ENCODE peak calls at places on chromosomes 12 and 14, in four cellular contexts. One of them, this sample, is unnamed.

GRCh38 chr12:64729909-64730584 is 29.2 kb downstream of the GNS start:
- DNase-seq in K562: no peak
- DNase-seq in WTC11: no peak
- DNase-seq in HepG2: no peak
- DNase-seq in this sample: no peak

GRCh38 chr14:42869681-42870080 is 1263.0 kb downstream of the LRFN5 start:
- DNase-seq in K562: no peak
- DNase-seq in WTC11: no peak
- DNase-seq in HepG2: no peak
- DNase-seq in this sample: no peak

GRCh38 chr12:119949145-119949544 is 39.9 kb upstream of the BICDL1 start:
- DNase-seq in HepG2: no peak
- DNase-seq in WTC11: no peak
- DNase-seq in K562: no peak
- DNase-seq in this sample: no peak

GRCh38 chr12:48997719-48998496 is 1.3 kb downstream of the DDN start:
- DNase-seq in HepG2: no peak
- DNase-seq in WTC11: no peak
- DNase-seq in K562: peak
- DNase-seq in this sample: peak

GRCh38 chr12:23888396-23889068 is 60.9 kb downstream of the SOX5 start:
- DNase-seq in K562: no peak
- DNase-seq in HepG2: no peak
- DNase-seq in WTC11: no peak
- DNase-seq in this sample: peak

GRCh38 chr14:82689948-82690347 is 1156.3 kb upstream of the SEL1L start:
- DNase-seq in WTC11: no peak
- DNase-seq in K562: no peak
- DNase-seq in HepG2: no peak
- DNase-seq in this sample: no peak

GRCh38 chr14:80271389-80271788 is 60.1 kb upstream of the DIO2 start:
- DNase-seq in HepG2: no peak
- DNase-seq in WTC11: no peak
- DNase-seq in K562: no peak
- DNase-seq in this sample: no peak

GRCh38 chr12:52523825-52524224 is 3.6 kb upstream of the KRT5 start:
- DNase-seq in HepG2: no peak
- DNase-seq in WTC11: no peak
- DNase-seq in K562: no peak
- DNase-seq in this sample: no peak

GRCh38 chr12:57620936-57621496 is 9.8 kb downstream of the ARHGEF25 start:
- DNase-seq in WTC11: no peak
- DNase-seq in K562: no peak
- DNase-seq in HepG2: no peak
- DNase-seq in this sample: peak

GRCh38 chr14:63205850-63206249 is 1.6 kb downstream of the RHOJ start:
- DNase-seq in WTC11: no peak
- DNase-seq in K562: no peak
- DNase-seq in HepG2: no peak
- DNase-seq in this sample: no peak

GRCh38 chr14:93183596-93184317 is 940 bp downstream of the MOAP1 start:
- DNase-seq in HepG2: no peak
- DNase-seq in WTC11: no peak
- DNase-seq in K562: no peak
- DNase-seq in this sample: peak

GRCh38 chr12:113935459-113935858 is 30.7 kb downstream of the RBM19 start:
- DNase-seq in K562: no peak
- DNase-seq in HepG2: no peak
- DNase-seq in WTC11: no peak
- DNase-seq in this sample: no peak

GRCh38 chr12:67220065-67220464 is 49.1 kb upstream of the CAND1 start:
- DNase-seq in K562: no peak
- DNase-seq in WTC11: peak
- DNase-seq in HepG2: peak
- DNase-seq in this sample: no peak

GRCh38 chr12:101328917-101329316 is 49.0 kb downstream of the UTP20 start:
- DNase-seq in WTC11: no peak
- DNase-seq in HepG2: no peak
- DNase-seq in K562: no peak
- DNase-seq in this sample: no peak

GRCh38 chr12:31217356-31218130 is 108.4 kb downstream of the SINHCAF start:
- DNase-seq in K562: no peak
- DNase-seq in HepG2: no peak
- DNase-seq in WTC11: no peak
- DNase-seq in this sample: no peak

GRCh38 chr14:74140374-74140850 is 55.7 kb downstream of the LIN52 start:
- DNase-seq in K562: no peak
- DNase-seq in HepG2: no peak
- DNase-seq in WTC11: peak
- DNase-seq in this sample: peak

GRCh38 chr12:91951571-91951970 is 194.1 kb downstream of the BTG1 start:
- DNase-seq in WTC11: no peak
- DNase-seq in K562: no peak
- DNase-seq in HepG2: no peak
- DNase-seq in this sample: no peak

GRCh38 chr14:65229431-65230286 is 127.3 kb upstream of the MAX start:
- DNase-seq in WTC11: peak
- DNase-seq in K562: peak
- DNase-seq in HepG2: peak
- DNase-seq in this sample: peak

GRCh38 chr14:77579065-77579464 is 37.4 kb downstream of the SPTLC2 start:
- DNase-seq in K562: no peak
- DNase-seq in HepG2: no peak
- DNase-seq in WTC11: no peak
- DNase-seq in this sample: no peak

GRCh38 chr14:38053684-38054083 is 154.0 kb upstream of the SSTR1 start:
- DNase-seq in WTC11: no peak
- DNase-seq in K562: no peak
- DNase-seq in HepG2: no peak
- DNase-seq in this sample: no peak

GRCh38 chr14:77124345-77125274 is 17.0 kb downstream of the ZDHHC22 start:
- DNase-seq in HepG2: no peak
- DNase-seq in K562: peak
- DNase-seq in WTC11: peak
- DNase-seq in this sample: peak

GRCh38 chr12:129186952-129187351 is 333.7 kb downstream of the GLT1D1 start:
- DNase-seq in HepG2: no peak
- DNase-seq in WTC11: no peak
- DNase-seq in K562: no peak
- DNase-seq in this sample: peak

GRCh38 chr12:108729612-108730336 is 1.5 kb downstream of the CORO1C start:
- DNase-seq in WTC11: no peak
- DNase-seq in HepG2: peak
- DNase-seq in K562: no peak
- DNase-seq in this sample: peak

GRCh38 chr12:96471368-96472040 is 17.9 kb upstream of the CFAP54 start:
- DNase-seq in HepG2: no peak
- DNase-seq in K562: no peak
- DNase-seq in WTC11: no peak
- DNase-seq in this sample: no peak

GRCh38 chr12:132282950-132283771 is 46.2 kb downstream of the GALNT9 start:
- DNase-seq in WTC11: peak
- DNase-seq in HepG2: no peak
- DNase-seq in K562: no peak
- DNase-seq in this sample: no peak

GRCh38 chr12:14138495-14138894 is 157.1 kb upstream of the GRIN2B start:
- DNase-seq in HepG2: no peak
- DNase-seq in WTC11: peak
- DNase-seq in K562: peak
- DNase-seq in this sample: peak

GRCh38 chr14:55712505-55712904 is 132.5 kb downstream of the KTN1 start:
- DNase-seq in K562: no peak
- DNase-seq in WTC11: no peak
- DNase-seq in HepG2: no peak
- DNase-seq in this sample: no peak

GRCh38 chr14:70654609-70655008 is 12.9 kb downstream of the TTC9 start:
- DNase-seq in HepG2: no peak
- DNase-seq in WTC11: no peak
- DNase-seq in K562: no peak
- DNase-seq in this sample: no peak

GRCh38 chr14:95389471-95390011 is 69.8 kb upstream of the CLMN start:
- DNase-seq in WTC11: no peak
- DNase-seq in K562: no peak
- DNase-seq in HepG2: no peak
- DNase-seq in this sample: no peak

DNA sequence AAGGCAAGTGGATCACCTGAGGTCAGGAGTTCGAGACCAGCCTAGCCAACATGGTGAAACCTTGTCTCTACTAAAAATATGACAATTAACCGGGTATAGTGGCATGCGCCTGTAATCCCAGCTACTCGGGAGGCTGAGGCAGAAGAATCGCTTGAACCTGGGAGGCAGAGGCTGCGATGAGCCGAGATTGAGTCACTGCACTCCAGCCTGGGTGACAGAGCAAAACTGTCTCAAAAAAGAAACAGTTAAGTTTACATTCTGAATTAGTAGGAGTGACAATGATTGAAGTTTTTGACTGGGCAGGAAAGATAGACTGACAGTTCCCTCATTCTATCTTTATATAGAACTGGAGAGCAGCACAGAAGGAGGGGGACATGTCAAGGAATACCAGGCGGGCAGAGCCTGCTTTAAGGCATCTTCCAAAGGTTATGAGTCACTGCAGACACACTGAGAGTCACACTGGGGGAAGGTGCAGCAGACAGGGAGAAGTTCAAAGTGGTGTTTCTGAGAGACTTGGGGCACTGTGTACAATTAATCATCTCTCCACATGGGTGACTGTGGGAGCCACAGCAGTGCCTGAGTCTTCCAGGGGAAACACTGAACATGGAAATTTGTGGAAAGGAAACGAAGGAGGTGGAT is 42.8 kb upstream of the RNASE3 start:
- DNase-seq in K562: no peak
- DNase-seq in HepG2: no peak
- DNase-seq in WTC11: no peak
- DNase-seq in this sample: no peak
- TF ChIP-seq FOXJ3 in K562: no peak
- TF ChIP-seq FOXJ3 in HepG2: no peak
- TF ChIP-seq FOXJ3 in WTC11: no peak
- TF ChIP-seq FOXJ3 in this sample: no peak

DNA sequence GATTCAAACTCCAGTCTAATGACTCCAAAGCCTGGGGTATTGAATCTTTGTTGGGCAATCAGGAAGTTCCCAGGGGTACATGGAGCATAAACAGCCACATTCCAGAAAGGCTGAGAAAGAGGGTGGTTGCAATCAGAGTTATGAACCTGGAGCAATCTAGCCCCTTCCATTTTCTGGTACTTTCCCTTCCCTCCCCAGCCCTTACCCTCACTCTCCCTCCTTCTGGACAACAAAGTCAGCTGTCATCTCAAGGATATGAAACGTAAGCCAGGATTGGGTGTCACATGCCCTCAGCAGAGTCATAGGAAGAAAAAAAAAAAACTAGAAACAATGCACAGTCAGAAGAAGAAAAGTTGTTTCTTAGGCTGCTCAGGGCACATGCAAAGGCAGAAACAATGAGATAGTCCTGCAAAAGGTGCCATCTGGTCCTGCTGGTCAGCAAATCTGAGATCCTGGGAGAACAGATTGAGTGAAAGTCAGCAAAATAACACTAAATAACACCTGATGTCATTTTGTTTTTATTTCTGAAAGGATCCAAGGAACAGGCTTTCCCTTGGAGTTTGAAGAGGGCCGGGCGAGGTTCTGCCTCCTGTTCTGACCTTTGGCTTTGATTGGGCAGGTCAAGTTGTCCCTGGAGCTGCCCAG is 27.1 kb downstream of the TMEM229B start:
- DNase-seq in K562: no peak
- DNase-seq in HepG2: no peak
- DNase-seq in WTC11: no peak
- DNase-seq in this sample: no peak
- TF ChIP-seq FOXJ3 in K562: no peak
- TF ChIP-seq FOXJ3 in HepG2: no peak
- TF ChIP-seq FOXJ3 in WTC11: no peak
- TF ChIP-seq FOXJ3 in this sample: no peak

DNA sequence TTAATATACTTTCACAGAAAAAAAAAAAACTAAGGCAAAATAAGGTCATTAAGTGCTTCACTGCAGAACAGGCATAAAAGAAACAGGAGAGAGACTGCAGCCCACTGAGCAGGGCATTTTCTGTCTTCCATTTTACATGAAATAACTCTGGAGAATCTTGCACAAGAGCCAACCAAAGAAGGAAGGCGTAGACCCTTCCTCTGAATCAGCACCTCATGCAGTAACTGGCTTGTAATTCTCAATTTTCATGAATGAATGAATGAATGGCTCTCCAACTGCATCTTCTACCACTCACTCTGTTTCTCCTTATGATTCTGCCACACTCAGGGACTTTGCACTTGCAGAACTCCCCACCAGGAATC is 102.0 kb upstream of the PPM1H start:
- DNase-seq in K562: no peak
- DNase-seq in HepG2: no peak
- DNase-seq in WTC11: no peak
- DNase-seq in this sample: no peak
- TF ChIP-seq FOXJ3 in K562: no peak
- TF ChIP-seq FOXJ3 in HepG2: no peak
- TF ChIP-seq FOXJ3 in WTC11: no peak
- TF ChIP-seq FOXJ3 in this sample: no peak

GRCh38 chr12:45728625-45729232 is 777 bp upstream of the ARID2 start:
- DNase-seq in K562: peak
- DNase-seq in WTC11: peak
- DNase-seq in HepG2: peak
- DNase-seq in this sample: peak

GRCh38 chr12:45725631-45726593 is 3.6 kb upstream of the ARID2 start:
- DNase-seq in WTC11: no peak
- DNase-seq in K562: peak
- DNase-seq in HepG2: peak
- DNase-seq in this sample: peak

GRCh38 chr12:45726594-45727300 is 2.8 kb upstream of the ARID2 start:
- DNase-seq in K562: peak
- DNase-seq in WTC11: peak
- DNase-seq in HepG2: peak
- DNase-seq in this sample: peak

GRCh38 chr12:45727994-45728624 is 1.4 kb upstream of the ARID2 start:
- DNase-seq in HepG2: no peak
- DNase-seq in K562: no peak
- DNase-seq in WTC11: no peak
- DNase-seq in this sample: no peak

DNA sequence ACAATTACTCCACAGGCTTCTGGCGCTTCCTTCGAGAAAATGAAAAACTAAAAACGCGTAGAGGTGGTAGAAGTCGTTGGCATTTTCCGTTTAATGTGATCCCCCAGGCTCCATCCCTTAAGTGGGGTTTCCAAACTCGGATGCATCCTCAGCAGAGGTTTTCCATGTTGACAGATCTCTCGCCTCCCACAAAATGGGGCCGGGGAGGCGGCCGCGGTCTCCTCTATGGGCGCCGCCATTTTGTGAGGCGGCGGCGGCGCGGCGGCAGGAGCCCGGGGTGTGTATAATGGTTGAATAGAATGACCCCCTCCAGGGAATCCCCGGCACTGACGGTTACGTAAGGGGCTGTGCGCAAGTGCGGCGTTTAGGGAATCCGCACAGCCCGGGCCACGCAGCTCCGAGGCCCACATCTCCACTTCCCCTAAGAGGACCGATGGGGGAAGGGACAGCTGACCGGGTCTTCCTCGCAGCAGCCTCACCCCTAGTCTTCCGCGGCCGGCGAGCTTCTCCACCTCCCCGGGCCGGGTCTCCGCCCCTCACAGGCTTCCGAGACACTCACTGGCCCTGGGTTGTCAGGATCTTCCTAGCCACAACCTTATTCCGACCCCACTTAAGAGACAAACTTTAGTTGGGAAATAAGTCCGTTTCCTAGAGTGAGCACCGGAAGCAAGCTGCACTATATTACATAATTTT is 2.1 kb upstream of the ARID2 start:
- DNase-seq in K562: peak
- DNase-seq in HepG2: peak
- DNase-seq in WTC11: peak
- DNase-seq in this sample: peak
- TF ChIP-seq FOXJ3 in K562: no peak
- TF ChIP-seq FOXJ3 in HepG2: no peak
- TF ChIP-seq FOXJ3 in WTC11: no peak
- TF ChIP-seq FOXJ3 in this sample: no peak